ENCODE peak calls at places on chromosome 14, in five cellular contexts. G is fibroblast of pulmonary artery, X is astrocyte of the cerebellum, F is left ventricle myocardium inferior, I is nephron progenitor cell. B is an unnamed sample.

GRCh38 chr14:21087294-21088091 is 11.0 kb downstream of the ZNF219 start:
- DNase-seq in X (peak; percentile 91), I (no peak), F (no peak), G (peak; percentile 95), B (peak; percentile 57)

GRCh38 chr14:22485178-22485577 is 103.8 kb downstream of the DAD1 start:
- DNase-seq in X (no peak), F (no peak), I (no peak), G (no peak), B (no peak)

GRCh38 chr14:54783660-54784015 is 119.0 kb downstream of the GCH1 start:
- DNase-seq in X (no peak), F (no peak), I (no peak), G (no peak), B (no peak)

GRCh38 chr14:41873379-41874034 is 266.8 kb downstream of the LRFN5 start:
- DNase-seq in G (peak; percentile 78), F (no peak), I (no peak), X (peak; percentile 6), B (no peak)

GRCh38 chr14:35628989-35629388 is 95.0 kb downstream of the INSM2 start:
- DNase-seq in F (no peak), I (no peak), G (peak; percentile 0), X (no peak), B (no peak)

GRCh38 chr14:46048127-46048526 is 603.5 kb downstream of the RPL10L start:
- DNase-seq in X (peak; percentile 1), I (peak; percentile 43), F (no peak), G (no peak), B (peak; percentile 61)

GRCh38 chr14:68232643-68233055 is 413.1 kb downstream of the RAD51B start:
- DNase-seq in F (no peak), I (no peak), G (peak; percentile 99), X (peak; percentile 99), B (peak; percentile 99)

GRCh38 chr14:90294872-90295271 is 36.9 kb downstream of the NRDE2 start:
- DNase-seq in F (no peak), I (no peak), X (no peak), G (no peak), B (no peak)

GRCh38 chr14:61753631-61754030 is 8.6 kb upstream of the SNAPC1 start:
- DNase-seq in F (no peak), X (no peak), I (no peak), G (no peak), B (no peak)

GRCh38 chr14:75286313-75286712 is 7.7 kb downstream of the FOS start:
- DNase-seq in F (peak; percentile 48), G (no peak), I (peak; percentile 26), X (no peak), B (no peak)

GRCh38 chr14:69547701-69548348 is 26.8 kb downstream of the CCDC177 start:
- DNase-seq in X (no peak), G (peak; percentile 20), F (no peak), I (peak; percentile 82), B (no peak)

GRCh38 chr14:99327050-99327449 is 55.1 kb upstream of the BCL11B start:
- DNase-seq in F (no peak), X (no peak), G (no peak), I (no peak), B (no peak)
- TF ChIP-seq CTCF in F (no peak), X (no peak), G (no peak), I (no peak), B (no peak)

GRCh38 chr14:97366400-97366799 is 569.2 kb downstream of the VRK1 start:
- DNase-seq in F (no peak), I (no peak), G (no peak), X (no peak), B (no peak)

GRCh38 chr14:97368900-97369564 is 571.9 kb downstream of the VRK1 start:
- DNase-seq in X (no peak), F (no peak), G (no peak), I (no peak), B (no peak)

GRCh38 chr14:97367278-97367677 is 570.1 kb downstream of the VRK1 start:
- DNase-seq in X (no peak), F (no peak), G (no peak), I (no peak), B (no peak)

GRCh38 chr14:97369901-97370300 is 572.7 kb downstream of the VRK1 start:
- DNase-seq in G (no peak), F (no peak), X (no peak), I (no peak), B (peak; percentile 12)
- TF ChIP-seq CTCF in G (no peak), F (no peak), X (no peak), I (no peak), B (no peak)

GRCh38 chr14:51981218-51981854 is 8.0 kb upstream of the RTRAF start:
- DNase-seq in G (no peak), I (no peak), X (no peak), F (no peak), B (no peak)

GRCh38 chr14:51979399-51979709 is 10.0 kb upstream of the RTRAF start:
- DNase-seq in I (no peak), G (no peak), F (no peak), X (no peak), B (no peak)

GRCh38 chr14:51977075-51977474 is 12.3 kb upstream of the RTRAF start:
- DNase-seq in G (peak; percentile 52), X (no peak), F (no peak), I (no peak), B (no peak)

DNA sequence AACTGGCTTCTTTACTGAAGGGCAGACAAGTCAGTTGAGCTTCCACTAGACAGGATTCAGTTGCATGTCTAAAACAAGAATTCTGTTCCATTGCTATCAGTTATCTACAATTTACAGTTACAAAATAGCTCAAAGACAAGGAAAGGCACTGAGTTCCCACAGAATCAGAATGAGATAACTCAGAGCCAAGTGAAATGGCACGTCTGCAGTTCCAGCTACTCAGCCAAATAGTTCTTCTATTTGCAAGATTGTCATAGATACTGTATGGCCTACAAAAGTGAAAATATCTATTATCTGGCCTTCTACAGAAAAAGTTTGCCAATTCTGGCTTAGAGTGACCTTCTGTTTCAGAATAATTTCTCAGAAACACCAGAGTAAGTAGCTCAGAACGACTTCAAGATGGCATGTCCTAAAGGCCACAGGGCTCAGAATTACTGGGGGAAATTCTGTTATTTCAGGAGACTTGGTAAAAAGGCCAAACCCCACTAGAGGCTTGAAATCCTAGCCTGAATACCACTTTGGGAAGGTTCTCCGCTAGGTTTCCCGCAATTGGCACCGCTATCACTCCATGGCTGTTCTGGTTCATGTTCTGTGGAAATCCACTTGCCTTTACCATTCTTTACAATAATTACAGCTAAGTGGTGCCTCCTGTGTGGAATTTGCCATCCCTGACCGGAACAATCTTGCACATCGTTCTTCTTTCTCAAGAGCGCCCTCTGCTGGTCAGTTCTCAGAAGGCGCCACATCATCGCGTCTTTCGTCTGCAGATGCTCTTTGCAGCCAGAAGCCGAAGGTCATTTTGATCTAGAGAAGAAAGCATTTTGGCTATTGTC is 10.6 kb upstream of the RTRAF start:
- DNase-seq in G (peak; percentile 89), I (peak; percentile 89), F (peak; percentile 81), X (peak; percentile 71), B (peak; percentile 80)
- TF ChIP-seq CTCF in G (peak; percentile 92), I (peak; percentile 92), F (peak; percentile 93), X (peak; percentile 90), B (peak; percentile 86)

GRCh38 chr14:95361373-95362179 is 41.9 kb upstream of the CLMN start:
- DNase-seq in X (no peak), F (no peak), G (peak; percentile 38), I (peak; percentile 35), B (peak; percentile 72)
- TF ChIP-seq CTCF in X (peak; percentile 41), F (peak; percentile 67), G (peak; percentile 52), I (peak; percentile 59), B (peak; percentile 79)

GRCh38 chr14:64476438-64476837 is 11.1 kb downstream of the AKAP5 start:
- DNase-seq in G (no peak), I (no peak), X (no peak), F (no peak), B (no peak)

GRCh38 chr14:64475585-64476273 is 10.4 kb downstream of the AKAP5 start:
- DNase-seq in X (no peak), F (no peak), G (no peak), I (no peak), B (no peak)

GRCh38 chr14:64474698-64475097 is 9.4 kb downstream of the AKAP5 start:
- DNase-seq in X (no peak), G (no peak), F (no peak), I (no peak), B (no peak)

GRCh38 chr14:64474041-64474440 is 8.7 kb downstream of the AKAP5 start:
- DNase-seq in F (no peak), X (no peak), I (no peak), G (no peak), B (no peak)

GRCh38 chr14:64478634-64479250 is 13.4 kb downstream of the AKAP5 start:
- DNase-seq in I (no peak), F (no peak), G (peak; percentile 57), X (peak; percentile 27), B (peak; percentile 40)
- TF ChIP-seq CTCF in I (peak; percentile 25), F (peak; percentile 57), G (peak; percentile 38), X (no peak), B (peak; percentile 35)

DNA sequence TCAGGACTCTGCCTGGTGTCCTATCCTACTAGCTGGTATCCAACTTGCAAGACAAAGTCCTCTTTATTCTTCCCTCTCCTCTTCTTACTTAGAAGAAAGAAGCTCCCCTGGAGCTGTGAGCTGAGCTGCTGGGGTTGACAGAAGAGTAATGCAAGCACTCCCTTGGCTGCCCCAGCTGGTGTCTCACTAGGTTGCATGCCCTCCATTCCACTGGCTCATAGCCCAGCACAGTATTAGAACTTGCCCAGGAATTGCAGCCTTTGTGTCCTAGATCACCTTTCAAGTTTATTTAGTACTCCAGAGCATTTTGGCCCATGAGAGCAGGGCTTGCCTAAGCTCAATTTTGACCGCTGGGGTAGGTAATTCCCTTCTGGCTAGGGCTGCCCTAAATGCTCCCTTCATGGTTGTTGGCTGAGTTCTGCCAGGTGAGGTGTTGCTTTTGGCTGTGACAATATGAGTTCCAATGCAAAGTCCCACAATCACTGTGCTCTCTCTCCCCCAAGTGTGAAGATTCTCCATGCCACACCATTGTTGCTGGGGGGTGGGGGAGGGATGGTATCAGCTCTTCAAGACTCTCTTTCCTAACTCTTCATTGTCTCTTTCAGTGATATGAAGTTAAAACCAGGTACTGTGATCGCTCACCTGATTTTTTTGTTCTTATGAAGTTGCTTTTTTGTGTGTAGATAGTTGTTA is 317.4 kb upstream of the DDHD1 start:
- DNase-seq in I (no peak), F (peak; percentile 41), X (no peak), G (peak; percentile 14), B (peak; percentile 10)
- TF ChIP-seq CTCF in I (no peak), F (no peak), X (no peak), G (no peak), B (no peak)

GRCh38 chr14:102043251-102044025 is 43.4 kb downstream of the HSP90AA1 start:
- DNase-seq in X (no peak), I (no peak), G (no peak), F (no peak), B (no peak)
- TF ChIP-seq CTCF in X (no peak), I (no peak), G (no peak), F (peak; percentile 43), B (no peak)

GRCh38 chr14:86654558-86655184 is 1124.7 kb downstream of the FLRT2 start:
- DNase-seq in I (peak; percentile 75), G (peak; percentile 66), F (peak; percentile 23), X (peak; percentile 6), B (peak; percentile 75)
- TF ChIP-seq CTCF in I (peak; percentile 58), G (peak; percentile 65), F (peak; percentile 43), X (peak; percentile 45), B (peak; percentile 63)